ENCODE peak calls at places on chromosomes 5 and 9, in five cellular contexts. I is neural crest cell; Q is stimulated activated CD4-positive, alpha-beta T cell treated with anti-CD3 and anti-CD28 coated beads, Interleukin-12 subunit alpha, Interleukin-12 subunit beta, amount 100 ng/mL, for 24 hours; S is stromal cell of bone marrow; O is NCI-H2171 treated with DMSO at 0.1 percent for 48 hours. N is an unnamed sample.

GRCh38 chr5:151239237-151239861 is 13.6 kb upstream of the GM2A start:
- DNase-seq in S (peak; percentile 45), Q (no peak), O (no peak), I (peak; percentile 54), N (no peak)

GRCh38 chr9:21965401-21965951 is 28.7 kb downstream of the CDKN2A start:
- DNase-seq in O (no peak), Q (no peak), I (peak; percentile 51), S (peak; percentile 47), N (no peak)

GRCh38 chr9:134618823-134619454 is 22.7 kb upstream of the COL5A1 start:
- DNase-seq in I (no peak), S (no peak), Q (no peak), O (no peak), N (no peak)

GRCh38 chr5:135203593-135204036 is 169.6 kb upstream of the PITX1 start:
- DNase-seq in O (peak; percentile 38), S (no peak), I (no peak), Q (no peak), N (peak; percentile 57)

GRCh38 chr5:159058928-159059636 is 40.6 kb downstream of the EBF1 start:
- DNase-seq in I (no peak), Q (no peak), S (no peak), O (no peak), N (no peak)

GRCh38 chr9:85262333-85262732 is 479.4 kb downstream of the AGTPBP1 start:
- DNase-seq in S (no peak), Q (no peak), I (no peak), O (no peak), N (no peak)

GRCh38 chr5:73482383-73483193 is 15.7 kb upstream of the BTF3 start:
- DNase-seq in O (no peak), S (peak; percentile 52), I (no peak), Q (no peak), N (peak; percentile 25)

GRCh38 chr5:32613050-32613672 is 27.8 kb downstream of the SUB1 start:
- DNase-seq in Q (peak; percentile 72), O (peak; percentile 84), S (peak; percentile 68), I (peak; percentile 93), N (peak; percentile 82)

N was measured in NCI-H82.